ENCODE peak calls at places on chromosomes 2 and 18, in ten cellular contexts. W is DND-41, B is neural crest cell, U is mammary epithelial cell, Q is heart left ventricle, N is B cell, K is bronchial epithelial cell, V is cardiac fibroblast, D is foreskin fibroblast, O is GM23338. R is an unnamed sample.

GRCh38 chr2:40103590-40103989 is 324.5 kb upstream of the THUMPD2 start:
- DNase-seq in O (no peak), V (peak), Q (no peak), N (no peak), U (no peak), K (peak), B (no peak), D (peak), W (no peak), R (no peak)

GRCh38 chr2:159208449-159208848 is 78.1 kb downstream of the WDSUB1 start:
- DNase-seq in O (no peak), K (no peak), N (no peak), U (no peak), W (no peak), D (no peak), B (no peak), V (peak), Q (no peak), R (no peak)

GRCh38 chr2:163984991-163985390 is 249.2 kb upstream of the FIGN start:
- DNase-seq in W (no peak), O (no peak), D (no peak), N (no peak), K (no peak), Q (no peak), B (no peak), V (no peak), U (no peak), R (no peak)

GRCh38 chr18:65527879-65528633 is 222.8 kb upstream of the CDH7 start:
- DNase-seq in K (peak), N (no peak), B (no peak), O (no peak), U (no peak), V (no peak), Q (no peak), D (no peak), W (no peak), R (no peak)

GRCh38 chr2:66387374-66387773 is 47.6 kb upstream of the MEIS1 start:
- DNase-seq in N (no peak), U (no peak), K (no peak), W (no peak), Q (no peak), O (peak), D (no peak), B (no peak), V (no peak), R (no peak)

GRCh38 chr2:241095594-241096290 is 6.3 kb downstream of the MTERF4 start:
- DNase-seq in U (no peak), K (no peak), O (no peak), B (no peak), V (no peak), N (no peak), D (no peak), Q (no peak), W (peak), R (no peak)

GRCh38 chr2:13050764-13051163 is 334.0 kb downstream of the TRIB2 start:
- DNase-seq in O (no peak), N (no peak), Q (no peak), K (peak), V (peak), U (no peak), W (no peak), B (no peak), D (no peak), R (no peak)

GRCh38 chr18:58792086-58792485 is 72.6 kb upstream of the ZNF532 start:
- DNase-seq in N (peak), Q (no peak), W (no peak), U (no peak), V (no peak), O (no peak), K (no peak), B (no peak), D (no peak), R (no peak)

GRCh38 chr2:97869722-97870346 is 125.9 kb downstream of the TMEM131 start:
- DNase-seq in O (no peak), K (no peak), N (no peak), U (no peak), V (no peak), D (no peak), W (no peak), B (no peak), Q (no peak), R (no peak)

GRCh38 chr2:240913810-240914644 is 7.9 kb downstream of the CROCC2 start:
- DNase-seq in W (peak), B (peak), O (peak), V (peak), K (no peak), U (no peak), Q (peak), D (peak), N (peak), R (no peak)

GRCh38 chr18:48804856-48805610 is 145.7 kb downstream of the SMAD7 start:
- DNase-seq in O (no peak), D (no peak), N (no peak), V (no peak), B (no peak), W (no peak), U (no peak), K (no peak), Q (peak), R (no peak)

GRCh38 chr2:227464356-227464755 is 7.6 kb upstream of the AGFG1 start:
- DNase-seq in N (no peak), Q (no peak), W (peak), K (no peak), V (no peak), D (no peak), U (no peak), O (no peak), B (no peak), R (no peak)

GRCh38 chr2:84636080-84636971 is 120.0 kb downstream of the DNAH6 start:
- DNase-seq in U (no peak), B (no peak), K (no peak), W (no peak), Q (no peak), N (no peak), O (no peak), D (no peak), V (peak), R (no peak)

GRCh38 chr18:37299471-37300304 is 265.9 kb downstream of the CELF4 start:
- DNase-seq in D (peak), B (no peak), O (peak), V (peak), U (peak), W (no peak), N (no peak), K (peak), Q (peak), R (peak)

GRCh38 chr2:120594856-120595685 is 140.6 kb upstream of the GLI2 start:
- DNase-seq in U (peak), Q (no peak), K (peak), B (no peak), O (peak), V (no peak), W (no peak), N (no peak), D (no peak), R (peak)

DNA sequence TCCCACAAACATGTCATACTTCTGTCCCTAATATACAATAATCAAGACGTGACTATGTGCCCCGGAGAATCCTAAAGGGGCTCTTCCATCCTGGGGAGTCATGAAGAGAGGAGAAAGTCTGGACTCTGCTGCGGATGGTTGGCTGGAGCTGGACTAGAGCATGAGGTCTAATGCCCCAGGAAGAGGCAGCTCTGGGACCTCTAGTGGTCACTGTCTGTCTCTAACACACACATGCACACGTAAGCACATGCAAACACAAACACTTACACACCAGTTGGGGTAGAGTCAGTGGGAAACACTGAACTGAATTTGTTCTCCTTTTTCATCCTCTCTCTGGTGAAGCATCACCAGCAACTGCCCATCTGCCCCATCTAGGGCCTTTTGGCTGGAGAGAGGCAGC is 271.6 kb downstream of the TDRD15 start:
- DNase-seq in D (no peak), W (no peak), U (no peak), N (no peak), O (peak), Q (no peak), V (no peak), B (no peak), K (no peak), R (no peak)
- TF ChIP-seq CTCF in D (no peak), W (no peak), U (peak), N (no peak), O (peak), Q (peak), V (no peak), B (peak), K (peak), R (peak)

GRCh38 chr2:8685697-8686358 is 4.0 kb downstream of the ID2 start:
- DNase-seq in N (peak), O (peak), D (no peak), V (peak), Q (peak), U (peak), W (peak), B (peak), K (no peak), R (no peak)
- TF ChIP-seq CTCF in N (peak), O (peak), D (peak), V (peak), Q (peak), U (peak), W (peak), B (peak), K (peak), R (peak)

GRCh38 chr2:65256088-65256487 is 28.5 kb downstream of the ACTR2 start:
- DNase-seq in B (no peak), W (no peak), D (no peak), N (no peak), O (peak), K (no peak), Q (no peak), U (no peak), V (no peak), R (no peak)
- TF ChIP-seq CTCF in B (peak), W (peak), D (peak), N (no peak), O (no peak), K (no peak), Q (no peak), U (peak), V (no peak), R (no peak)

GRCh38 chr2:156333951-156334495 is 1.5 kb upstream of the NR4A2 start:
- DNase-seq in Q (peak), V (peak), N (no peak), W (peak), O (peak), B (peak), U (no peak), K (no peak), D (peak), R (no peak)
- TF ChIP-seq CTCF in Q (no peak), V (peak), N (no peak), W (no peak), O (no peak), B (no peak), U (peak), K (no peak), D (no peak), R (no peak)

GRCh38 chr2:235271936-235272335 is 221.9 kb upstream of the AGAP1 start:
- DNase-seq in Q (no peak), K (no peak), W (no peak), D (no peak), U (no peak), V (peak), B (no peak), O (no peak), N (no peak), R (no peak)

GRCh38 chr2:235270951-235271350 is 222.9 kb upstream of the AGAP1 start:
- DNase-seq in O (no peak), W (peak), B (no peak), U (peak), N (no peak), V (peak), K (peak), Q (no peak), D (peak), R (no peak)

GRCh38 chr2:235270291-235270690 is 223.6 kb upstream of the AGAP1 start:
- DNase-seq in B (no peak), O (no peak), Q (no peak), U (no peak), W (no peak), K (no peak), N (no peak), D (no peak), V (no peak), R (no peak)

GRCh38 chr2:235277485-235277884 is 216.4 kb upstream of the AGAP1 start:
- DNase-seq in N (no peak), B (no peak), Q (no peak), V (no peak), K (no peak), U (no peak), O (no peak), W (no peak), D (no peak), R (no peak)

GRCh38 chr2:235274010-235274409 is 219.8 kb upstream of the AGAP1 start:
- DNase-seq in W (no peak), U (no peak), B (no peak), K (no peak), N (no peak), V (no peak), D (no peak), O (no peak), Q (no peak), R (no peak)
- TF ChIP-seq CTCF in W (no peak), U (no peak), B (no peak), K (no peak), N (no peak), V (no peak), D (no peak), O (no peak), Q (no peak), R (no peak)